ENCODE peak calls at places on chromosomes 16 and 17, in five cellular contexts. I is sigmoid colon, N is transverse colon, L is ovary, S is testis. T is an unnamed sample.

GRCh38 chr16:79607587-79607986 is 7.0 kb upstream of the MAF start:
- DNase-seq in I (no peak), N (no peak), L (peak), S (no peak), T (peak)

GRCh38 chr16:72262711-72263110 is 90.8 kb upstream of the PMFBP1 start:
- DNase-seq in I (no peak), N (no peak), L (no peak), S (no peak), T (no peak)

GRCh38 chr16:56164636-56165035 is 26.7 kb upstream of the GNAO1 start:
- DNase-seq in I (no peak), N (no peak), L (no peak), S (no peak), T (no peak)

GRCh38 chr17:14780116-14780515 is 479.2 kb downstream of the HS3ST3B1 start:
- DNase-seq in I (no peak), N (no peak), L (no peak), S (no peak), T (no peak)

GRCh38 chr17:16374129-16374528 is 6.8 kb upstream of the UBB start:
- DNase-seq in I (peak), N (peak), L (no peak), S (no peak), T (no peak)

GRCh38 chr17:17041018-17041521 is 1.2 kb upstream of the MPRIP start:
- DNase-seq in I (no peak), N (no peak), L (no peak), S (peak), T (no peak)

GRCh38 chr17:76688165-76688622 is 22.6 kb downstream of the MXRA7 start:
- DNase-seq in I (peak), N (no peak), L (no peak), S (no peak), T (peak)

GRCh38 chr17:45286286-45286685 is 24.4 kb upstream of the SPATA32 start:
- DNase-seq in I (no peak), N (no peak), L (no peak), S (no peak), T (no peak)

GRCh38 chr16:57999366-57999970 is 1.0 kb downstream of the ZNF319 start:
- DNase-seq in I (no peak), N (no peak), L (no peak), S (no peak), T (peak)

GRCh38 chr17:49916854-49917515 is 52.0 kb upstream of the DLX4 start:
- DNase-seq in I (no peak), N (no peak), L (no peak), S (no peak), T (peak)

GRCh38 chr16:35170610-35171009 is 1711.2 kb downstream of the TP53TG3F start:
- DNase-seq in I (no peak), N (no peak), L (no peak), S (no peak), T (no peak)

GRCh38 chr16:66342294-66342900 is 24.1 kb upstream of the CDH5 start:
- DNase-seq in I (no peak), N (no peak), L (no peak), S (peak), T (no peak)

GRCh38 chr16:3503513-3503912 is 2.7 kb downstream of the CLUAP1 start:
- DNase-seq in I (peak), N (no peak), L (no peak), S (no peak), T (no peak)

GRCh38 chr16:51707666-51708065 is 556.6 kb upstream of the SALL1 start:
- DNase-seq in I (no peak), N (no peak), L (no peak), S (no peak), T (peak)

GRCh38 chr17:31072186-31072585 is 22.6 kb upstream of the NF1 start:
- DNase-seq in I (no peak), N (no peak), L (no peak), S (no peak), T (no peak)

GRCh38 chr17:82297804-82298537 is 19.4 kb downstream of the CD7 start:
- DNase-seq in I (peak), N (peak), L (peak), S (peak), T (peak)

GRCh38 chr17:74271902-74272563 is 2.0 kb upstream of the DNAI2 start:
- DNase-seq in I (peak), N (no peak), L (peak), S (no peak), T (peak)

GRCh38 chr17:41681776-41682175 is 6.9 kb upstream of the EIF1 start:
- DNase-seq in I (no peak), N (no peak), L (no peak), S (no peak), T (no peak)

GRCh38 chr17:45451131-45451530 is 18.5 kb upstream of the ARHGAP27 start:
- DNase-seq in I (peak), N (no peak), L (no peak), S (no peak), T (no peak)

GRCh38 chr16:51577621-51578303 is 426.7 kb upstream of the SALL1 start:
- DNase-seq in I (no peak), N (no peak), L (no peak), S (no peak), T (peak)

GRCh38 chr17:50050431-50051032 is 5.4 kb upstream of the ITGA3 start:
- DNase-seq in I (no peak), N (no peak), L (no peak), S (no peak), T (no peak)

GRCh38 chr16:15592324-15592723 is 50.6 kb downstream of the MARF1 start:
- DNase-seq in I (no peak), N (peak), L (no peak), S (no peak), T (no peak)

GRCh38 chr16:31474173-31474714 is 2.3 kb downstream of the TGFB1I1 start:
- DNase-seq in I (no peak), N (no peak), L (no peak), S (no peak), T (no peak)

GRCh38 chr16:1493746-1494094 is 560 bp downstream of the TELO2 start:
- DNase-seq in I (no peak), N (no peak), L (no peak), S (no peak), T (no peak)

GRCh38 chr17:1571362-1571746 is 8.8 kb upstream of the PITPNA start:
- DNase-seq in I (no peak), N (no peak), L (no peak), S (no peak), T (no peak)

GRCh38 chr17:80361495-80362220 is 53.3 kb upstream of the ENDOV start:
- DNase-seq in I (peak), N (no peak), L (no peak), S (no peak), T (no peak)

GRCh38 chr16:80300876-80301275 is 239.9 kb upstream of the DYNLRB2 start:
- DNase-seq in I (no peak), N (no peak), L (no peak), S (no peak), T (peak)

GRCh38 chr16:2825049-2825742 is 4.9 kb upstream of the ZG16B start:
- DNase-seq in I (peak), N (peak), L (no peak), S (no peak), T (no peak)

GRCh38 chr16:11585460-11586374 is 1.0 kb downstream of the LITAF start:
- DNase-seq in I (no peak), N (peak), L (peak), S (peak), T (peak)

GRCh38 chr17:50696365-50696879 is 11.3 kb downstream of the ANKRD40 start:
- DNase-seq in I (peak), N (no peak), L (no peak), S (no peak), T (no peak)

GRCh38 chr16:85086347-85087291 is 25.7 kb downstream of the CIBAR2 start:
- DNase-seq in I (peak), N (peak), L (peak), S (peak), T (peak)

GRCh38 chr16:85084841-85085535 is 27.3 kb downstream of the CIBAR2 start:
- DNase-seq in I (no peak), N (no peak), L (no peak), S (no peak), T (no peak)

GRCh38 chr16:85087899-85088569 is 24.2 kb downstream of the CIBAR2 start:
- DNase-seq in I (no peak), N (no peak), L (no peak), S (no peak), T (no peak)

GRCh38 chr16:85083051-85083639 is 29.1 kb downstream of the CIBAR2 start:
- DNase-seq in I (no peak), N (no peak), L (no peak), S (no peak), T (no peak)

GRCh38 chr16:85085721-85086120 is 26.6 kb downstream of the CIBAR2 start:
- DNase-seq in I (no peak), N (no peak), L (no peak), S (no peak), T (no peak)
- H3K4me3 ChIP-seq in I (no peak), N (no peak), L (no peak), S (no peak), T (no peak)

GRCh38 chr16:4733211-4733742 is 794 bp downstream of the ANKS3 start:
- DNase-seq in I (no peak), N (no peak), L (no peak), S (no peak), T (peak)

GRCh38 chr16:4733747-4734062 is 366 bp downstream of the ANKS3 start:
- DNase-seq in I (peak), N (no peak), L (no peak), S (no peak), T (no peak)

GRCh38 chr16:4736546-4736945 is 2.2 kb downstream of the DNAAF8 start:
- DNase-seq in I (no peak), N (no peak), L (no peak), S (no peak), T (no peak)

GRCh38 chr16:4734730-4735575 is 616 bp downstream of the DNAAF8 start:
- DNase-seq in I (peak), N (peak), L (peak), S (peak), T (peak)

DNA sequence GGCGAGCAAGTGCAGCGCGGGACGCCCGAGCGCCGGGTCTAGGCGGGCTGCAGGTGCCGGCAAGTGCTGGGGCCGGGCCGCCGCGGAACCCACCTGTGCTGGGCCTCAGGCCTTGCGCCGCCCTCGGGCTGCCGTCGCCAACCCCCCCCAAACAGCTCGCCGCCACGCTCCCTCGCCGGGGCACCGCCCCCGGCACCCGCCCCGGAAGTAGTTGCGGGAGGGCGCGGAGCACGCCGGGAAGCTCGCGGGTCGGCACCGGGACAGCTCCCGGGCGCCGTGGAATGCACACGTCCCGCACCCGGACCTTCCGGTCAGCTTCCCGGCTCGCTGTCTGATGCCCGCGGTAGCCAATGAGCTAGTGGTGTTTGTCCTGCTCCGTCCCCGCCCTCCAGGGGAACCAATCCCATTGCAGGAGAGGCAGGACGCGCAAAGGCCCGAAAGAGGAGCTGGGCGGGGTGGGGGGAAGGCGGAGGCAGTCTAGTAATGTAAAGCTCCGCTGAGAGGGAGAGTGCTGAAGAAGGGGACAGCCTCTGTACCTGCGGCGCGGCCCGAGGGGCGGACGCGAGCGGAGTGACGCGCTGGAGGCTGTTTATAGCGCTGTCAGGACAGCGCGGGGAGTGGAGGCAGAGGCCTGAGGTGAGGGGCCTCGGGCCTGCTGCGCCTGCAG is at the start of the genes ANKS3 and DNAAF8:
- DNase-seq in I (peak), N (peak), L (peak), S (peak), T (peak)
- TF ChIP-seq POLR2A in I (no peak), N (no peak), L (peak), S (no peak), T (peak)

DNA sequence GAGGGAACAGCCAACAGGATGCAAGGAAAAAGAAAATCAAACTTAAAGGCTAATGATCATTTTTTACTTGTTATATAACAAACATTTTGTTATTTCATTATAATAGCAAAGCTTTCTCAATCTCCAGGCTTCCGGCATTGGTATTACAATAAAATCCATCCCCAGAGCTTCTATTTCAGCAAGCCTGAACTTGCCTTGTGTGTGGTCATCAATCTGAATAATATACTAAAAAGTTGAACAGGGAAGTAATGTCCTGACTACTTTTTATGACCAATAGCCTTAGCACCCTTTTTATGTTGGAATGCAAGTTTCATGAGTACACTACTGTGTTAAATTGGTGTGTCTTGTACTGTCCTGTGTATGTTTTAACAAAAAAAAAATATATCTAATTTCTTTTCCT is 27.1 kb upstream of the VWA3A start:
- DNase-seq in I (no peak), N (no peak), L (no peak), S (no peak), T (no peak)
- H3K27ac ChIP-seq in I (no peak), N (no peak), L (no peak), S (no peak), T (no peak)

GRCh38 chr17:40283662-40284061 is 4.0 kb upstream of the CDC6 start:
- DNase-seq in I (no peak), N (no peak), L (no peak), S (no peak), T (no peak)
- H3K4me3 ChIP-seq in I (no peak), N (peak), L (no peak), S (no peak), T (no peak)

GRCh38 chr17:63431939-63432804 is 13.9 kb downstream of the CYB561 start:
- DNase-seq in I (no peak), N (peak), L (no peak), S (no peak), T (no peak)
- TF ChIP-seq POLR2A in I (no peak), N (no peak), L (no peak), S (no peak), T (no peak)

GRCh38 chr16:29804455-29805231 is 1.7 kb upstream of the MAZ start:
- DNase-seq in I (peak), N (peak), L (peak), S (peak), T (peak)

GRCh38 chr16:29806641-29807425 is 504 bp downstream of the MAZ start:
- DNase-seq in I (peak), N (peak), L (peak), S (peak), T (peak)

GRCh38 chr16:29807426-29808218 is 1.3 kb downstream of the MAZ start:
- DNase-seq in I (peak), N (peak), L (peak), S (peak), T (peak)

GRCh38 chr16:29805232-29806095 is 865 bp upstream of the MAZ start:
- DNase-seq in I (peak), N (peak), L (peak), S (peak), T (peak)

DNA sequence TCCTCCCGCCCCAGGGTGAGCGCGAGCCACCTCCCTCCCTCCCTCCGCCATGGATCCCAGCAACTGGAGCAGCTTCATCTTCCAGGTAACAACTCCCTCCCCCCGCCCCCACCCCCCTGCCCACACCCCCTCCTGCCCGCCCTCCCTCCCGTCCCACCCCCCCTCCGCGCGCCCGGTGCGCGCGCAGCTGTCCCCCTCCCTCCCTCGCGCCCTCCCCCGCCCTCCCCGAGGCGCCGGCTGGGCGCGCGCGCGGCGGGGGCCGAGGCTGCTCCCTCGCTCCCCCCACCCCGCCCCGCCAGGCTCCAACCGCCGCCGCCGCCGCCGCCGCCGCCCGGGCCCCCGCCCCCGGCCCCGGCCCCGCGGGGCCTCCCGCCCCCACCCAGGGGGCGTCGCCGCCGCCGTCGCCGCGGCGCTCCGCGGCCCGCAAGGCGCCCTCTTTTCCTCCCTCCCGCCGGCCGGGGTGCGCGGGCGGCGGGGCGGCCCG is at the start of gene MAZ:
- DNase-seq in I (no peak), N (no peak), L (no peak), S (no peak), T (peak)
- H3K27ac ChIP-seq in I (peak), N (peak), L (peak), S (peak), T (peak)

GRCh38 chr17:48614904-48615211 is 234 bp downstream of the HOXB8 start:
- DNase-seq in I (no peak), N (no peak), L (no peak), S (no peak), T (no peak)
- H3K4me3 ChIP-seq in I (peak), N (peak), L (no peak), S (peak), T (no peak)